ENCODE peak calls at places on chromosomes 13 and 19, in five cellular contexts. One of them, this sample, is unnamed.
A peak's percentile ranks its signal among the peaks of the same experiment; 100 is the strongest.

GRCh38 chr13:98482476-98483444 is 94.1 kb downstream of the STK24 start:
- DNase-seq in AG04450: no peak
- DNase-seq in breast epithelium: peak; percentile 57
- DNase-seq in DND-41: no peak
- DNase-seq in CD8-positive, alpha-beta T cell: no peak
- DNase-seq in this sample: no peak

GRCh38 chr19:55494172-55494761 is 6.0 kb downstream of the SSC5D start:
- DNase-seq in DND-41: no peak
- DNase-seq in AG04450: no peak
- DNase-seq in CD8-positive, alpha-beta T cell: no peak
- DNase-seq in breast epithelium: no peak
- DNase-seq in this sample: no peak

GRCh38 chr19:48511800-48512503 is at the start of gene LMTK3:
- DNase-seq in DND-41: peak; percentile 81
- DNase-seq in CD8-positive, alpha-beta T cell: peak; percentile 75
- DNase-seq in AG04450: no peak
- DNase-seq in breast epithelium: no peak
- DNase-seq in this sample: peak; percentile 64

GRCh38 chr13:80379245-80379644 is 38.3 kb upstream of the SPRY2 start:
- DNase-seq in CD8-positive, alpha-beta T cell: no peak
- DNase-seq in AG04450: no peak
- DNase-seq in DND-41: no peak
- DNase-seq in breast epithelium: no peak
- DNase-seq in this sample: no peak

GRCh38 chr19:40358773-40359172 is 10.3 kb downstream of the PLD3 start:
- DNase-seq in DND-41: no peak
- DNase-seq in CD8-positive, alpha-beta T cell: no peak
- DNase-seq in breast epithelium: no peak
- DNase-seq in AG04450: no peak
- DNase-seq in this sample: no peak

GRCh38 chr13:48750588-48751383 is 97.1 kb downstream of the CYSLTR2 start:
- DNase-seq in CD8-positive, alpha-beta T cell: no peak
- DNase-seq in breast epithelium: no peak
- DNase-seq in AG04450: no peak
- DNase-seq in DND-41: no peak
- DNase-seq in this sample: no peak

GRCh38 chr13:39777021-39777420 is 121.6 kb downstream of the COG6 start:
- DNase-seq in AG04450: no peak
- DNase-seq in CD8-positive, alpha-beta T cell: no peak
- DNase-seq in breast epithelium: no peak
- DNase-seq in DND-41: no peak
- DNase-seq in this sample: no peak

GRCh38 chr19:677201-677600 is 1.0 kb downstream of the FSTL3 start:
- DNase-seq in DND-41: no peak
- DNase-seq in breast epithelium: peak; percentile 75
- DNase-seq in AG04450: peak; percentile 18
- DNase-seq in CD8-positive, alpha-beta T cell: no peak
- DNase-seq in this sample: no peak

GRCh38 chr13:94009696-94010095 is 469.8 kb downstream of the DCT start:
- DNase-seq in DND-41: no peak
- DNase-seq in CD8-positive, alpha-beta T cell: no peak
- DNase-seq in breast epithelium: no peak
- DNase-seq in AG04450: no peak
- DNase-seq in this sample: no peak

GRCh38 chr13:36673838-36674326 is at the start of gene SERTM1:
- DNase-seq in AG04450: no peak
- DNase-seq in CD8-positive, alpha-beta T cell: no peak
- DNase-seq in breast epithelium: no peak
- DNase-seq in DND-41: no peak
- DNase-seq in this sample: peak; percentile 1

GRCh38 chr19:8069116-8069973 is 16.8 kb downstream of the CCL25 start:
- DNase-seq in DND-41: no peak
- DNase-seq in AG04450: no peak
- DNase-seq in breast epithelium: no peak
- DNase-seq in CD8-positive, alpha-beta T cell: no peak
- DNase-seq in this sample: no peak

GRCh38 chr19:2532252-2533071 is 56.5 kb downstream of the GADD45B start:
- DNase-seq in AG04450: no peak
- DNase-seq in CD8-positive, alpha-beta T cell: no peak
- DNase-seq in breast epithelium: no peak
- DNase-seq in DND-41: no peak
- DNase-seq in this sample: no peak

GRCh38 chr13:90545070-90545840 is 802.2 kb upstream of the MIR17HG start:
- DNase-seq in AG04450: no peak
- DNase-seq in DND-41: no peak
- DNase-seq in CD8-positive, alpha-beta T cell: no peak
- DNase-seq in breast epithelium: no peak
- DNase-seq in this sample: no peak

GRCh38 chr19:28705008-28705407 is 507.9 kb downstream of the UQCRFS1 start:
- DNase-seq in breast epithelium: no peak
- DNase-seq in DND-41: no peak
- DNase-seq in CD8-positive, alpha-beta T cell: no peak
- DNase-seq in AG04450: peak; percentile 21
- DNase-seq in this sample: no peak

GRCh38 chr13:83709751-83710515 is 172.3 kb downstream of the SLITRK1 start:
- DNase-seq in CD8-positive, alpha-beta T cell: no peak
- DNase-seq in AG04450: no peak
- DNase-seq in breast epithelium: no peak
- DNase-seq in DND-41: no peak
- DNase-seq in this sample: no peak

GRCh38 chr19:42511340-42511739 is 16.9 kb downstream of the CEACAM1 start:
- DNase-seq in DND-41: no peak
- DNase-seq in AG04450: no peak
- DNase-seq in breast epithelium: no peak
- DNase-seq in CD8-positive, alpha-beta T cell: no peak
- DNase-seq in this sample: no peak

GRCh38 chr19:40221858-40222619 is 3.9 kb upstream of the TTC9B start:
- DNase-seq in DND-41: peak; percentile 80
- DNase-seq in CD8-positive, alpha-beta T cell: peak; percentile 58
- DNase-seq in AG04450: peak; percentile 73
- DNase-seq in breast epithelium: peak; percentile 69
- DNase-seq in this sample: peak; percentile 72

GRCh38 chr19:41206926-41207750 is 11.9 kb upstream of the AXL start:
- DNase-seq in DND-41: no peak
- DNase-seq in AG04450: no peak
- DNase-seq in CD8-positive, alpha-beta T cell: no peak
- DNase-seq in breast epithelium: no peak
- DNase-seq in this sample: no peak

GRCh38 chr19:35254341-35255297 is 5.8 kb downstream of the LSR start:
- DNase-seq in AG04450: no peak
- DNase-seq in CD8-positive, alpha-beta T cell: no peak
- DNase-seq in breast epithelium: no peak
- DNase-seq in DND-41: no peak
- DNase-seq in this sample: no peak

GRCh38 chr19:40744554-40745401 is 5.5 kb downstream of the ACTMAP start:
- DNase-seq in CD8-positive, alpha-beta T cell: no peak
- DNase-seq in AG04450: no peak
- DNase-seq in breast epithelium: no peak
- DNase-seq in DND-41: no peak
- DNase-seq in this sample: no peak

GRCh38 chr13:60175571-60175970 is 11.8 kb upstream of the DIAPH3 start:
- DNase-seq in DND-41: no peak
- DNase-seq in AG04450: no peak
- DNase-seq in CD8-positive, alpha-beta T cell: no peak
- DNase-seq in breast epithelium: no peak
- DNase-seq in this sample: no peak

GRCh38 chr19:4684312-4685095 is 14.4 kb upstream of the MYDGF start:
- DNase-seq in breast epithelium: no peak
- DNase-seq in CD8-positive, alpha-beta T cell: no peak
- DNase-seq in DND-41: no peak
- DNase-seq in AG04450: no peak
- DNase-seq in this sample: no peak
- H3K4me3 ChIP-seq in breast epithelium: no peak overlapping the region
- H3K4me3 ChIP-seq in CD8-positive, alpha-beta T cell: no peak overlapping the region
- H3K4me3 ChIP-seq in DND-41: no peak overlapping the region
- H3K4me3 ChIP-seq in AG04450: no peak overlapping the region
- H3K4me3 ChIP-seq in this sample: no peak overlapping the region

DNA sequence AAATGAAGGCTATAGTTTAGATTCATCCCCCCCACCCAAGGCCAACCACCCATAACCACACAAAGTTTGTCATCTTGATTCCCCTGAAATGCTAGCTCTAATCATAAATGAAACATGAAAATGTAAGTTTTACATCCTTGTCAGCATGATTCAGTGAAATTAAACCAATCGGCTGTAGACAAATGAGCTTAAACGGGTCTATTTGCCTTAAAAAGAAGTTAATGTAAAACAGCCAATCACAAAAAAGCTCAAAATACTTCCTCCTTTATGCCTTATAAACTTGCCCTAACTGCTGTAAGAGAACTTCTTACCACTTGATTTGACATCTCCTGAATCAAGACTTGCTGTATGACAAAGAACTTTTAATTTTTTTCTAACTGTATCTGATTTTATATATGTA is 34.5 kb upstream of the MRI1 start:
- DNase-seq in AG04450: no peak
- DNase-seq in CD8-positive, alpha-beta T cell: no peak
- DNase-seq in DND-41: no peak
- DNase-seq in breast epithelium: no peak
- DNase-seq in this sample: no peak
- H3K27ac ChIP-seq in AG04450: peak overlapping the region; percentile 99
- H3K27ac ChIP-seq in CD8-positive, alpha-beta T cell: no peak overlapping the region
- H3K27ac ChIP-seq in DND-41: no peak overlapping the region
- H3K27ac ChIP-seq in breast epithelium: peak overlapping the region; percentile 92
- H3K27ac ChIP-seq in this sample: no peak overlapping the region

GRCh38 chr19:19354007-19354406 is 33.4 kb downstream of the MAU2 start:
- DNase-seq in AG04450: no peak
- DNase-seq in breast epithelium: no peak
- DNase-seq in CD8-positive, alpha-beta T cell: no peak
- DNase-seq in DND-41: no peak
- DNase-seq in this sample: no peak

GRCh38 chr19:19354932-19355331 is 34.3 kb downstream of the MAU2 start:
- DNase-seq in DND-41: no peak
- DNase-seq in AG04450: no peak
- DNase-seq in breast epithelium: no peak
- DNase-seq in CD8-positive, alpha-beta T cell: no peak
- DNase-seq in this sample: no peak

GRCh38 chr19:19356500-19356899 is 35.9 kb downstream of the MAU2 start:
- DNase-seq in breast epithelium: no peak
- DNase-seq in CD8-positive, alpha-beta T cell: no peak
- DNase-seq in AG04450: no peak
- DNase-seq in DND-41: no peak
- DNase-seq in this sample: no peak

GRCh38 chr19:19356901-19357566 is 36.4 kb downstream of the MAU2 start:
- DNase-seq in AG04450: no peak
- DNase-seq in breast epithelium: no peak
- DNase-seq in DND-41: no peak
- DNase-seq in CD8-positive, alpha-beta T cell: no peak
- DNase-seq in this sample: no peak

DNA sequence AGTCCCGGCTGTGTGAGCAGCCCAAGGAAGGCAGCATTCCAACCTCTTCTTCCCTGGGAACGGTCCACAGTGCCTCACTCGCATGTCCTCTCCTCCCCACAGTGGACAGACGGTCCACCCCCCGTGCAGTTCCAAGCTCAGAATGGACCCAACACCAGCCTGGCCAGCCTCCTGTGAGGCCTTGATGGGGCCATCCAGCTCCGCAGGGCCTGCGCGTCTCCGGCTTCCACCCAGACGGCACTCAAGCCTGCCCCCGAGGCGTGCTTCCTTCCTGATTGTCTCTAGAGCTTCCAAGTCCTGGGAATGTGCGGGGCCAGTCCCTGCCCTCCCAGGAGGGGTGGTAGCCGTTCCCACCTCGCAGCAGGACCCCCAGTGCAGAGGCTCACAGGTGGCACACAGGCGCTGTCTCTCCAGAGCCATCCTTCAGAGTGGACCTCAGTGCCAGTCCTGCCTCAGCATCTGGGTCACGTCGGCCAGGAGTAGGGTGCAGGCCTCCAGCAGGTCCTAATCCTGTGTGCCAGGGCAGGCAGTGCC is 35.0 kb downstream of the MAU2 start:
- DNase-seq in DND-41: no peak
- DNase-seq in CD8-positive, alpha-beta T cell: no peak
- DNase-seq in breast epithelium: no peak
- DNase-seq in AG04450: no peak
- DNase-seq in this sample: no peak
- H3K4me3 ChIP-seq in DND-41: no peak overlapping the region
- H3K4me3 ChIP-seq in CD8-positive, alpha-beta T cell: no peak overlapping the region
- H3K4me3 ChIP-seq in breast epithelium: no peak overlapping the region
- H3K4me3 ChIP-seq in AG04450: no peak overlapping the region
- H3K4me3 ChIP-seq in this sample: no peak overlapping the region

GRCh38 chr19:44848036-44848804 is 2.1 kb downstream of the NECTIN2 start:
- DNase-seq in AG04450: no peak
- DNase-seq in CD8-positive, alpha-beta T cell: no peak
- DNase-seq in breast epithelium: peak; percentile 38
- DNase-seq in DND-41: no peak
- DNase-seq in this sample: no peak

GRCh38 chr19:44847144-44848035 is 1.3 kb downstream of the NECTIN2 start:
- DNase-seq in AG04450: no peak
- DNase-seq in DND-41: no peak
- DNase-seq in breast epithelium: peak; percentile 89
- DNase-seq in CD8-positive, alpha-beta T cell: no peak
- DNase-seq in this sample: no peak

GRCh38 chr19:44846455-44847143 is 502 bp downstream of the NECTIN2 start:
- DNase-seq in DND-41: no peak
- DNase-seq in breast epithelium: peak; percentile 50
- DNase-seq in CD8-positive, alpha-beta T cell: no peak
- DNase-seq in AG04450: no peak
- DNase-seq in this sample: no peak

GRCh38 chr19:44850641-44851109 is 4.6 kb downstream of the NECTIN2 start:
- DNase-seq in DND-41: no peak
- DNase-seq in CD8-positive, alpha-beta T cell: no peak
- DNase-seq in breast epithelium: no peak
- DNase-seq in AG04450: no peak
- DNase-seq in this sample: no peak

DNA sequence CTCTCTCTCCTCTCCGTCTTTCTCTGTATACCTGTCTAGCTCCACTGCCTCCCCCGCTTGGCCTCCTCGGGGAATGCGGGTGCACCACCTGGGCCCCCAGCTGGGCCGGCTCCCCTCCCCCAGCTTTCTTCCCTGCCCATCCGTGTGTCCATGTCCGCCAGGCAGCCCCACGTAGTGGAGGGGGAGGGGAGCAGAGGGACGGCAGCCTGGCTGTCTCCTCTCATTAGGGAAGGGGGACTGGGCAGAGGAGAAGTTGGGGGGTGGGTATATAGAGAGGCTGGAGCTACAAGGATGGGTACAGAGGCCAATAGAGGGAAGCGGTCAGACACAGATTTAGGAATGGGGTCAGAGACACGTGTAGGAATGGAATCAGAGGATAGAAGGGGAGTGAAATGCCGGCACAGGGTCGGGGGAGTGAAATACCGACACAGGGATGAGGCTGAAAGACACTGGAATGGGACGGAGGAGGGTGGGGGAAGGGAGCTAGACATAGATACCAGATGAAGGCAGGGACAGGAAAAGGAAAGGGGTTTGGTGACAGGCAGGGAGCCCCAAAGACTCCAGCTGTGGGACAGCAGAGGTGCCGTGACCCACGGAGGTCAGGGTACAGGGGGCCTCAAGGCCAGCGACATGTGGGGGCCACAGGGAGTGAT is 2.8 kb downstream of the NECTIN2 start:
- DNase-seq in breast epithelium: no peak
- DNase-seq in DND-41: no peak
- DNase-seq in CD8-positive, alpha-beta T cell: no peak
- DNase-seq in AG04450: no peak
- DNase-seq in this sample: no peak
- H3K27ac ChIP-seq in breast epithelium: peak overlapping the region; percentile 100
- H3K27ac ChIP-seq in DND-41: no peak overlapping the region
- H3K27ac ChIP-seq in CD8-positive, alpha-beta T cell: no peak overlapping the region
- H3K27ac ChIP-seq in AG04450: peak overlapping the region; percentile 61
- H3K27ac ChIP-seq in this sample: no peak overlapping the region